ENCODE peak calls at places on chromosomes 11 and 22, in eight cellular contexts. One of them, this sample, is unnamed.

GRCh38 chr11:15195454-15196200 is 80.9 kb downstream of the INSC start:
- DNase-seq in left ventricle myocardium inferior: no peak
- DNase-seq in fibroblast of lung: no peak
- DNase-seq in fibroblast of the aortic adventitia: peak
- DNase-seq in mucosa of descending colon: no peak
- DNase-seq in fibroblast of villous mesenchyme: no peak
- DNase-seq in A549: no peak
- DNase-seq in kidney epithelial cell: no peak
- DNase-seq in this sample: peak

GRCh38 chr22:23893446-23893956 is 682 bp upstream of the MIF start:
- DNase-seq in fibroblast of villous mesenchyme: no peak
- DNase-seq in A549: no peak
- DNase-seq in fibroblast of the aortic adventitia: no peak
- DNase-seq in kidney epithelial cell: no peak
- DNase-seq in left ventricle myocardium inferior: no peak
- DNase-seq in mucosa of descending colon: no peak
- DNase-seq in fibroblast of lung: no peak
- DNase-seq in this sample: no peak

GRCh38 chr22:45263790-45264269 is 20.9 kb upstream of the UPK3A start:
- DNase-seq in kidney epithelial cell: no peak
- DNase-seq in fibroblast of the aortic adventitia: peak
- DNase-seq in mucosa of descending colon: peak
- DNase-seq in fibroblast of villous mesenchyme: peak
- DNase-seq in fibroblast of lung: peak
- DNase-seq in left ventricle myocardium inferior: peak
- DNase-seq in A549: peak
- DNase-seq in this sample: peak

GRCh38 chr11:116716617-116717016 is 56.2 kb downstream of the BUD13 start:
- DNase-seq in mucosa of descending colon: peak
- DNase-seq in fibroblast of the aortic adventitia: no peak
- DNase-seq in fibroblast of lung: no peak
- DNase-seq in kidney epithelial cell: no peak
- DNase-seq in A549: no peak
- DNase-seq in fibroblast of villous mesenchyme: no peak
- DNase-seq in left ventricle myocardium inferior: no peak
- DNase-seq in this sample: no peak

GRCh38 chr22:18067548-18068341 is 10.0 kb upstream of the PEX26 start:
- DNase-seq in A549: no peak
- DNase-seq in kidney epithelial cell: no peak
- DNase-seq in fibroblast of villous mesenchyme: no peak
- DNase-seq in mucosa of descending colon: no peak
- DNase-seq in fibroblast of the aortic adventitia: no peak
- DNase-seq in fibroblast of lung: no peak
- DNase-seq in left ventricle myocardium inferior: no peak
- DNase-seq in this sample: no peak

GRCh38 chr11:80107415-80107814 is 666.6 kb upstream of the TENM4 start:
- DNase-seq in left ventricle myocardium inferior: no peak
- DNase-seq in fibroblast of the aortic adventitia: no peak
- DNase-seq in fibroblast of lung: no peak
- DNase-seq in fibroblast of villous mesenchyme: no peak
- DNase-seq in A549: no peak
- DNase-seq in mucosa of descending colon: no peak
- DNase-seq in kidney epithelial cell: no peak
- DNase-seq in this sample: no peak

GRCh38 chr22:47269689-47270088 is 507.2 kb downstream of the TBC1D22A start:
- DNase-seq in A549: no peak
- DNase-seq in kidney epithelial cell: no peak
- DNase-seq in fibroblast of lung: no peak
- DNase-seq in fibroblast of villous mesenchyme: no peak
- DNase-seq in fibroblast of the aortic adventitia: no peak
- DNase-seq in mucosa of descending colon: no peak
- DNase-seq in left ventricle myocardium inferior: no peak
- DNase-seq in this sample: no peak

GRCh38 chr11:109865558-109866186 is 227.5 kb upstream of the ZC3H12C start:
- DNase-seq in fibroblast of lung: no peak
- DNase-seq in kidney epithelial cell: no peak
- DNase-seq in mucosa of descending colon: peak
- DNase-seq in fibroblast of the aortic adventitia: no peak
- DNase-seq in A549: no peak
- DNase-seq in left ventricle myocardium inferior: peak
- DNase-seq in fibroblast of villous mesenchyme: no peak
- DNase-seq in this sample: peak

GRCh38 chr11:63705526-63705925 is 24.2 kb downstream of the RTN3 start:
- DNase-seq in fibroblast of villous mesenchyme: no peak
- DNase-seq in fibroblast of lung: no peak
- DNase-seq in kidney epithelial cell: no peak
- DNase-seq in fibroblast of the aortic adventitia: no peak
- DNase-seq in mucosa of descending colon: no peak
- DNase-seq in A549: no peak
- DNase-seq in left ventricle myocardium inferior: no peak
- DNase-seq in this sample: no peak

GRCh38 chr11:2882681-2883110 is 2.9 kb downstream of the CDKN1C start:
- DNase-seq in fibroblast of villous mesenchyme: no peak
- DNase-seq in A549: no peak
- DNase-seq in fibroblast of the aortic adventitia: no peak
- DNase-seq in kidney epithelial cell: no peak
- DNase-seq in left ventricle myocardium inferior: no peak
- DNase-seq in mucosa of descending colon: no peak
- DNase-seq in fibroblast of lung: no peak
- DNase-seq in this sample: peak

GRCh38 chr22:50483977-50484853 is 2.4 kb upstream of the MIOX start:
- DNase-seq in kidney epithelial cell: no peak
- DNase-seq in left ventricle myocardium inferior: no peak
- DNase-seq in fibroblast of villous mesenchyme: no peak
- DNase-seq in A549: no peak
- DNase-seq in mucosa of descending colon: peak
- DNase-seq in fibroblast of the aortic adventitia: no peak
- DNase-seq in fibroblast of lung: no peak
- DNase-seq in this sample: peak

GRCh38 chr22:26907366-26907765 is 250.0 kb downstream of the MIAT start:
- DNase-seq in left ventricle myocardium inferior: no peak
- DNase-seq in kidney epithelial cell: no peak
- DNase-seq in mucosa of descending colon: no peak
- DNase-seq in fibroblast of the aortic adventitia: no peak
- DNase-seq in A549: no peak
- DNase-seq in fibroblast of lung: no peak
- DNase-seq in fibroblast of villous mesenchyme: no peak
- DNase-seq in this sample: no peak

GRCh38 chr11:111206472-111206871 is 39.1 kb upstream of the POU2AF2 start:
- DNase-seq in kidney epithelial cell: no peak
- DNase-seq in mucosa of descending colon: no peak
- DNase-seq in left ventricle myocardium inferior: no peak
- DNase-seq in fibroblast of lung: peak
- DNase-seq in fibroblast of the aortic adventitia: peak
- DNase-seq in fibroblast of villous mesenchyme: peak
- DNase-seq in A549: peak
- DNase-seq in this sample: no peak

GRCh38 chr11:76660533-76661305 is 9.8 kb downstream of the LRRC32 start:
- DNase-seq in fibroblast of the aortic adventitia: no peak
- DNase-seq in left ventricle myocardium inferior: no peak
- DNase-seq in fibroblast of villous mesenchyme: no peak
- DNase-seq in fibroblast of lung: no peak
- DNase-seq in mucosa of descending colon: no peak
- DNase-seq in A549: no peak
- DNase-seq in kidney epithelial cell: no peak
- DNase-seq in this sample: no peak

GRCh38 chr11:111694851-111695250 is 71.3 kb downstream of the PPP2R1B start:
- DNase-seq in fibroblast of villous mesenchyme: peak
- DNase-seq in mucosa of descending colon: no peak
- DNase-seq in kidney epithelial cell: peak
- DNase-seq in fibroblast of lung: peak
- DNase-seq in left ventricle myocardium inferior: no peak
- DNase-seq in A549: no peak
- DNase-seq in fibroblast of the aortic adventitia: peak
- DNase-seq in this sample: no peak

GRCh38 chr11:60871378-60872061 is 4.2 kb downstream of the ZP1 start:
- DNase-seq in fibroblast of the aortic adventitia: peak
- DNase-seq in A549: no peak
- DNase-seq in fibroblast of lung: peak
- DNase-seq in mucosa of descending colon: no peak
- DNase-seq in left ventricle myocardium inferior: peak
- DNase-seq in fibroblast of villous mesenchyme: peak
- DNase-seq in kidney epithelial cell: no peak
- DNase-seq in this sample: no peak
- TF ChIP-seq CTCF in fibroblast of the aortic adventitia: peak
- TF ChIP-seq CTCF in A549: no peak
- TF ChIP-seq CTCF in fibroblast of lung: no peak
- TF ChIP-seq CTCF in mucosa of descending colon: no peak
- TF ChIP-seq CTCF in left ventricle myocardium inferior: peak
- TF ChIP-seq CTCF in fibroblast of villous mesenchyme: no peak
- TF ChIP-seq CTCF in kidney epithelial cell: no peak
- TF ChIP-seq CTCF in this sample: no peak

GRCh38 chr11:70272009-70272408 is 1.5 kb downstream of the PPFIA1 start:
- DNase-seq in A549: no peak
- DNase-seq in kidney epithelial cell: no peak
- DNase-seq in fibroblast of villous mesenchyme: no peak
- DNase-seq in fibroblast of lung: no peak
- DNase-seq in mucosa of descending colon: no peak
- DNase-seq in fibroblast of the aortic adventitia: no peak
- DNase-seq in left ventricle myocardium inferior: no peak
- DNase-seq in this sample: no peak
- H3K4me3 ChIP-seq in A549: no peak
- H3K4me3 ChIP-seq in kidney epithelial cell: no peak
- H3K4me3 ChIP-seq in fibroblast of villous mesenchyme: peak
- H3K4me3 ChIP-seq in fibroblast of lung: peak
- H3K4me3 ChIP-seq in mucosa of descending colon: no peak
- H3K4me3 ChIP-seq in fibroblast of the aortic adventitia: peak
- H3K4me3 ChIP-seq in left ventricle myocardium inferior: peak
- H3K4me3 ChIP-seq in this sample: no peak

GRCh38 chr22:40856513-40857308 is at the start of the genes ST13 and XPNPEP3:
- DNase-seq in left ventricle myocardium inferior: peak
- DNase-seq in A549: peak
- DNase-seq in kidney epithelial cell: peak
- DNase-seq in fibroblast of lung: peak
- DNase-seq in mucosa of descending colon: peak
- DNase-seq in fibroblast of the aortic adventitia: peak
- DNase-seq in fibroblast of villous mesenchyme: peak
- DNase-seq in this sample: peak
- TF ChIP-seq CTCF in left ventricle myocardium inferior: peak
- TF ChIP-seq CTCF in A549: peak
- TF ChIP-seq CTCF in kidney epithelial cell: peak
- TF ChIP-seq CTCF in fibroblast of lung: peak
- TF ChIP-seq CTCF in mucosa of descending colon: no peak
- TF ChIP-seq CTCF in fibroblast of the aortic adventitia: peak
- TF ChIP-seq CTCF in fibroblast of villous mesenchyme: peak
- TF ChIP-seq CTCF in this sample: no peak

DNA sequence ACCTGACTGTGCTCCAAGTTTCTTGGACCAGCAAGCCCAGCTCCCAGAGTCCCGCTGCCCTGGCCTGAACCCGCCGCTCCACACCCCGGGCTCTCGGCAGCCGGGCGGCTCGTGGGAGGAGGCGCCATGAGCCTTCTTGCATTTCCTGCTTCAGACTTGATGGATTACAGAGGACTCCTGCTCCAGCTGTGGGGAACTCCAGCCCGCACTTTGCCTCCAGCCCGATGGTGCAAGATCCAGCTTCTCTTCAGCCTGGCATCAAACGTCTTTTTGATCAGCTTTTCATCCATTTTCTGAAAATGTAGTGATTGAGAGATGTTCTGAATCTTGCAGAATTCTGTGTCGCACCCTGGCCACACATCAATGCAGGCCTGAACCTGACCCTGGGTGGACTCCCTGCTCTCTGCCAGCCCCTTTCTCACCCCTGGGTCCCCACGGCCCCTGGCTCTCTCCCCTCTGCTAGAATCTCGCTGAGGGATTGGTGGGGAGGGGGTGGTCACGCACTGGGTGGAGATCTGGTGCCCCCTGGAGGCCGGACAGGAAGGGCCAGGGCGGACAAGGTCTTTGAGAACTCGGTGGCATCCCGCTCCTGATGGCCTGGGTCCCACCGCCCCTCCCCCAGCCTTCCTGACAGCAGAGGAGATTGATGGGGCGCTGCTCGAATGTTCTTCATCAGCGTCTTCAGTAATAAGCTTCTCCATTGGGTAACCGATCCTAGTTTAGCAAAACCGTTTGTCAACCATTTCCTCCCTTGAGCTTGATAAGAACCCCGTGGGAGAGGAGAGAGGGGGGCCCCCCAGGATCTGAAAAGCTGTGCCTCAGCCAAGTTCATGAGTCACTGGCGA is 12.1 kb upstream of the NFAM1 start:
- DNase-seq in fibroblast of villous mesenchyme: peak
- DNase-seq in A549: peak
- DNase-seq in fibroblast of the aortic adventitia: peak
- DNase-seq in mucosa of descending colon: peak
- DNase-seq in kidney epithelial cell: peak
- DNase-seq in left ventricle myocardium inferior: peak
- DNase-seq in fibroblast of lung: peak
- DNase-seq in this sample: peak
- H3K4me3 ChIP-seq in fibroblast of villous mesenchyme: peak
- H3K4me3 ChIP-seq in A549: peak
- H3K4me3 ChIP-seq in fibroblast of the aortic adventitia: peak
- H3K4me3 ChIP-seq in mucosa of descending colon: no peak
- H3K4me3 ChIP-seq in kidney epithelial cell: peak
- H3K4me3 ChIP-seq in left ventricle myocardium inferior: peak
- H3K4me3 ChIP-seq in fibroblast of lung: peak
- H3K4me3 ChIP-seq in this sample: peak

GRCh38 chr22:38491707-38492348 is 14.3 kb downstream of the DDX17 start:
- DNase-seq in kidney epithelial cell: no peak
- DNase-seq in fibroblast of the aortic adventitia: no peak
- DNase-seq in mucosa of descending colon: no peak
- DNase-seq in fibroblast of villous mesenchyme: no peak
- DNase-seq in fibroblast of lung: no peak
- DNase-seq in left ventricle myocardium inferior: no peak
- DNase-seq in A549: no peak
- DNase-seq in this sample: no peak

GRCh38 chr22:38494498-38494897 is 11.6 kb downstream of the DDX17 start:
- DNase-seq in fibroblast of lung: no peak
- DNase-seq in fibroblast of villous mesenchyme: no peak
- DNase-seq in kidney epithelial cell: no peak
- DNase-seq in left ventricle myocardium inferior: no peak
- DNase-seq in fibroblast of the aortic adventitia: peak
- DNase-seq in mucosa of descending colon: no peak
- DNase-seq in A549: no peak
- DNase-seq in this sample: no peak

GRCh38 chr22:38490915-38491314 is 15.2 kb downstream of the DDX17 start:
- DNase-seq in left ventricle myocardium inferior: peak
- DNase-seq in fibroblast of villous mesenchyme: peak
- DNase-seq in A549: no peak
- DNase-seq in kidney epithelial cell: no peak
- DNase-seq in fibroblast of the aortic adventitia: peak
- DNase-seq in fibroblast of lung: peak
- DNase-seq in mucosa of descending colon: peak
- DNase-seq in this sample: peak

GRCh38 chr22:38497869-38498268 is 8.2 kb downstream of the DDX17 start:
- DNase-seq in fibroblast of villous mesenchyme: no peak
- DNase-seq in fibroblast of lung: no peak
- DNase-seq in kidney epithelial cell: no peak
- DNase-seq in A549: no peak
- DNase-seq in left ventricle myocardium inferior: no peak
- DNase-seq in fibroblast of the aortic adventitia: no peak
- DNase-seq in mucosa of descending colon: no peak
- DNase-seq in this sample: no peak

GRCh38 chr22:38494939-38495338 is 11.2 kb downstream of the DDX17 start:
- DNase-seq in fibroblast of lung: no peak
- DNase-seq in mucosa of descending colon: no peak
- DNase-seq in fibroblast of the aortic adventitia: no peak
- DNase-seq in left ventricle myocardium inferior: no peak
- DNase-seq in A549: no peak
- DNase-seq in kidney epithelial cell: no peak
- DNase-seq in fibroblast of villous mesenchyme: no peak
- DNase-seq in this sample: no peak
- TF ChIP-seq CTCF in fibroblast of lung: no peak
- TF ChIP-seq CTCF in mucosa of descending colon: no peak
- TF ChIP-seq CTCF in fibroblast of the aortic adventitia: peak
- TF ChIP-seq CTCF in left ventricle myocardium inferior: no peak
- TF ChIP-seq CTCF in A549: no peak
- TF ChIP-seq CTCF in kidney epithelial cell: no peak
- TF ChIP-seq CTCF in fibroblast of villous mesenchyme: peak
- TF ChIP-seq CTCF in this sample: no peak

GRCh38 chr22:37419370-37419915 is 7.8 kb downstream of the ELFN2 start:
- DNase-seq in A549: no peak
- DNase-seq in fibroblast of the aortic adventitia: no peak
- DNase-seq in kidney epithelial cell: no peak
- DNase-seq in fibroblast of villous mesenchyme: no peak
- DNase-seq in fibroblast of lung: no peak
- DNase-seq in left ventricle myocardium inferior: no peak
- DNase-seq in mucosa of descending colon: no peak
- DNase-seq in this sample: no peak
- H3K4me3 ChIP-seq in A549: no peak
- H3K4me3 ChIP-seq in fibroblast of the aortic adventitia: peak
- H3K4me3 ChIP-seq in kidney epithelial cell: peak
- H3K4me3 ChIP-seq in fibroblast of villous mesenchyme: peak
- H3K4me3 ChIP-seq in fibroblast of lung: no peak
- H3K4me3 ChIP-seq in left ventricle myocardium inferior: peak
- H3K4me3 ChIP-seq in mucosa of descending colon: no peak
- H3K4me3 ChIP-seq in this sample: peak

This sample was measured in pancreas.